ENCODE peak calls at places on chromosomes 13 and 19, in four cellular contexts. T is H1, B is SK-N-SH, U is K562. M is an unnamed sample.

GRCh38 chr13:24654741-24655140 is 25.5 kb upstream of the ATP12A start:
- DNase-seq in T (no peak), B (no peak), U (no peak), M (no peak)

GRCh38 chr13:79124183-79124582 is 281.9 kb downstream of the RBM26 start:
- DNase-seq in T (no peak), B (no peak), U (no peak), M (no peak)

GRCh38 chr13:74758188-74758587 is 624.0 kb upstream of the KLF12 start:
- DNase-seq in T (no peak), B (no peak), U (no peak), M (peak)

GRCh38 chr13:44934724-44935123 is 54.5 kb downstream of the NUFIP1 start:
- DNase-seq in T (no peak), B (no peak), U (no peak), M (no peak)

GRCh38 chr19:42480335-42481095 is 37.8 kb upstream of the CXCL17 start:
- DNase-seq in T (no peak), B (no peak), U (no peak), M (no peak)

GRCh38 chr13:20779405-20779804 is 5.6 kb upstream of the EEF1AKMT1 start:
- DNase-seq in T (no peak), B (no peak), U (no peak), M (no peak)

GRCh38 chr13:97106323-97106722 is 112.0 kb upstream of the OXGR1 start:
- DNase-seq in T (no peak), B (no peak), U (no peak), M (no peak)

GRCh38 chr13:83884141-83884540 is 1.9 kb upstream of the SLITRK1 start:
- DNase-seq in T (no peak), B (no peak), U (no peak), M (no peak)

GRCh38 chr19:8641908-8642547 is 11.6 kb downstream of the NFILZ start:
- DNase-seq in T (no peak), B (peak), U (peak), M (no peak)

GRCh38 chr13:112529216-112529615 is 58.7 kb downstream of the TUBGCP3 start:
- DNase-seq in T (no peak), B (no peak), U (no peak), M (no peak)

GRCh38 chr13:27367570-27367969 is 56.8 kb upstream of the GTF3A start:
- DNase-seq in T (no peak), B (no peak), U (no peak), M (no peak)

GRCh38 chr19:33235996-33236350 is 10.3 kb upstream of the SLC7A10 start:
- DNase-seq in T (no peak), B (no peak), U (no peak), M (no peak)

GRCh38 chr13:98535501-98536357 is 41.2 kb downstream of the STK24 start:
- DNase-seq in T (no peak), B (no peak), U (no peak), M (no peak)

GRCh38 chr13:86877449-86877848 is 793.7 kb upstream of the SLITRK5 start:
- DNase-seq in T (no peak), B (no peak), U (no peak), M (no peak)

GRCh38 chr19:43433689-43434088 is 19.0 kb downstream of the TEX101 start:
- DNase-seq in T (no peak), B (no peak), U (no peak), M (no peak)

GRCh38 chr19:12544401-12544876 is 6.8 kb downstream of the ZNF564 start:
- DNase-seq in T (no peak), B (no peak), U (peak), M (no peak)

GRCh38 chr19:27716922-27717321 is 1496.0 kb downstream of the UQCRFS1 start:
- DNase-seq in T (no peak), B (no peak), U (no peak), M (no peak)

GRCh38 chr19:27717825-27718224 is 1495.1 kb downstream of the UQCRFS1 start:
- DNase-seq in T (no peak), B (no peak), U (no peak), M (no peak)

GRCh38 chr19:27719034-27719433 is 1493.9 kb downstream of the UQCRFS1 start:
- DNase-seq in T (no peak), B (no peak), U (no peak), M (no peak)

GRCh38 chr19:27718262-27718661 is 1494.7 kb downstream of the UQCRFS1 start:
- DNase-seq in T (no peak), B (no peak), U (no peak), M (no peak)

GRCh38 chr19:27714857-27715256 is 1498.1 kb downstream of the UQCRFS1 start:
- DNase-seq in T (no peak), B (no peak), U (no peak), M (no peak)
- TF ChIP-seq TEAD4 in T (no peak), B (no peak), U (no peak), M (no peak)

GRCh38 chr19:4556574-4557185 is 2.8 kb downstream of the SEMA6B start:
- DNase-seq in T (peak), B (peak), U (peak), M (peak)

GRCh38 chr19:4554717-4555116 is 4.8 kb downstream of the SEMA6B start:
- DNase-seq in T (no peak), B (no peak), U (no peak), M (no peak)

GRCh38 chr19:4557186-4557970 is 2.1 kb downstream of the SEMA6B start:
- DNase-seq in T (peak), B (peak), U (peak), M (peak)

GRCh38 chr19:4553775-4554174 is 5.7 kb downstream of the SEMA6B start:
- DNase-seq in T (no peak), B (no peak), U (no peak), M (no peak)

DNA sequence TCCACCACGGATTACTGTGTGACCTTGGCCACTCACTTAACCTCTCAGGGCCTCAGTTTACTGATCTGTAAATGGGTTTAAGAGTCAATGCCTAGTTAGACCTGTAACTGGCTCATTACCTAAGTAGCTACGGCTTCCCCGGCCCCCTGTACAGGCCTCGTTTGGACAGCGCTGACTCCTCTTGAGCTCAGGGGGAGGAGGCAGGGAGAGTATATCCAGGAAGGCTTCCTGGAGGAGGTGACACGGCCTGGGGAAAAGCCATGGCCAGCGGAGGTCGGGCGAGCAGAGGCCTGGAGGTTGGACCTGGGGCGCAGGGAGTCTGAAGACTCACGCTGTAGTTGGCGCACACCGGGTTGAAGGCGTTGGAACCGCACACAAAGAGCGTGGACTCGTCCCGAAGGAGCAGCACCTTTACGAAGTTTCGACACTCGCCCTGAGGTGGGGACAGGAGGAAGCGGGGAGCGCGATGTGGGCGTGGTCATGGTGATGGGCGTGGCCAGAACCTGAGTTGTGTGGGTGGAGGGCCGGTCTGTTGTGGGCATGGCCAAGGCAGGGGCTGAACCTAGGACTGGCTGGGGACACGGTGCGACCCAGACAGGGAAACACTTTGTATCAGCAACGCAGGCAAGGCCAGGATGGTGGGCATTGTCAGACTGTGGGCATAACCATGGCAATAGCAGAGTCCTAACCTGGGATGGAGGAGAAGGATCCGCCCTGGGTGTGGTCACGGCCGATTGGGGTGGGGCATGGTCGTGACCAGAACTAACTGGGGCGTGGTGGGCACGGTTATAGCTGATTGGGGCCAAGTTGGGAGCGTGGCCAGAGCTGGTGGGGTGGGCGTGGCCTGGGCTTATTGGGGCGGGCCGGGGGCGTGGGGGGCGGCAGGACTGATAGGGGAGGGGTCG is 3.6 kb downstream of the SEMA6B start:
- DNase-seq in T (peak), B (peak), U (peak), M (peak)
- TF ChIP-seq TEAD4 in T (no peak), B (no peak), U (no peak), M (no peak)

DNA sequence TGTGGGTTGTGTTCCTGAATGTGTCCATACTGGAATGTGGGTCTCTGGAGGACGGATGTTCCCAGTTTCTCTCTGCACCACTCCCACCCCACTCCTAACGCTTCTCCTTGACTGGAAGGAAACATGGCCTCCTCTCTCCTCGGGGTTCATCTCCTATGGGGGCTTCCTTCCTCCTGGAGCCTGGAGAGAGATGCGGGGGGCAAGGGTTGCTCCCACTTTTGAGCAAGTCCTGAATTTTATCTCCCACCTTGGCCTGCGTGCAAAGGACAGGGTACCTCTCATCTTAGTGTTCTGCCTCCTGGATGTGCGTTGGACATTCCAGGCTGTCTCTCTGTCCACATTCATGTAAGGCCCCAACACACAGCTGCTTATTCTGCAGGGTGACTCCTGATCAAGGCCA is 52.5 kb upstream of the UQCRFS1 start:
- DNase-seq in T (no peak), B (no peak), U (no peak), M (no peak)
- TF ChIP-seq TEAD4 in T (no peak), B (no peak), U (no peak), M (no peak)

GRCh38 chr19:17933414-17934129 is 757 bp downstream of the CCDC124 start:
- DNase-seq in T (no peak), B (no peak), U (no peak), M (no peak)

GRCh38 chr19:17938092-17938845 is 5.5 kb downstream of the CCDC124 start:
- DNase-seq in T (peak), B (peak), U (peak), M (peak)

GRCh38 chr19:17936379-17936778 is 3.6 kb downstream of the CCDC124 start:
- DNase-seq in T (no peak), B (no peak), U (no peak), M (no peak)

GRCh38 chr19:17932485-17933338 is at the start of gene CCDC124:
- DNase-seq in T (peak), B (peak), U (peak), M (peak)

GRCh38 chr19:17937371-17937900 is 4.6 kb downstream of the CCDC124 start:
- DNase-seq in T (no peak), B (no peak), U (no peak), M (no peak)
- TF ChIP-seq TEAD4 in T (no peak), B (no peak), U (no peak), M (no peak)